ENCODE peak calls at places on chromosomes 6 and 20, in eight cellular contexts. R is HAP-1, H is prostate gland, L is cardiac muscle cell, G is right lobe of liver, A is transverse colon, I is body of pancreas, U is A549. C is an unnamed sample.

GRCh38 chr20:17617212-17617867 is 47.5 kb downstream of the DSTN start:
- DNase-seq in L (peak; percentile 48), I (peak; percentile 57), R (peak; percentile 23), U (peak; percentile 74), H (peak; percentile 73), A (peak; percentile 49), G (peak; percentile 60), C (peak; percentile 64)

GRCh38 chr6:13695217-13695616 is 16.4 kb downstream of the RANBP9 start:
- DNase-seq in G (no peak), L (no peak), R (no peak), A (no peak), H (no peak), I (no peak), U (no peak), C (no peak)

GRCh38 chr6:45377041-45377554 is 636 bp downstream of the SUPT3H start:
- DNase-seq in H (no peak), R (peak; percentile 18), G (peak; percentile 84), I (peak; percentile 5), L (no peak), A (no peak), U (peak; percentile 6), C (no peak)

GRCh38 chr20:53706008-53706481 is 112.4 kb upstream of the ZNF217 start:
- DNase-seq in L (no peak), I (no peak), U (no peak), G (no peak), R (no peak), A (no peak), H (no peak), C (no peak)

GRCh38 chr6:158028876-158029275 is 47.2 kb downstream of the SYNJ2 start:
- DNase-seq in L (no peak), G (no peak), A (no peak), H (no peak), U (no peak), R (no peak), I (no peak), C (peak; percentile 17)

GRCh38 chr6:40256831-40257230 is 322.6 kb upstream of the MOCS1 start:
- DNase-seq in R (no peak), H (no peak), L (no peak), A (no peak), U (no peak), G (no peak), I (no peak), C (no peak)

GRCh38 chr20:11218035-11218680 is 544.4 kb upstream of the JAG1 start:
- DNase-seq in A (no peak), L (no peak), I (no peak), H (no peak), U (no peak), R (no peak), G (no peak), C (no peak)

GRCh38 chr6:127971945-127972391 is 71.1 kb upstream of the THEMIS start:
- DNase-seq in H (no peak), L (peak; percentile 39), R (no peak), U (peak; percentile 1), G (no peak), I (no peak), A (no peak), C (no peak)

GRCh38 chr6:54085526-54085925 is 25.7 kb upstream of the MLIP start:
- DNase-seq in R (peak; percentile 51), G (no peak), L (no peak), U (peak; percentile 10), I (peak; percentile 8), H (no peak), A (no peak), C (no peak)

GRCh38 chr20:24948939-24949679 is at the start of gene CST7:
- DNase-seq in I (peak; percentile 56), R (no peak), G (no peak), U (no peak), A (peak; percentile 63), H (no peak), L (peak; percentile 6), C (no peak)

GRCh38 chr6:167437888-167438484 is 113.1 kb downstream of the TTLL2 start:
- DNase-seq in G (no peak), I (no peak), U (no peak), A (no peak), L (peak; percentile 7), H (no peak), R (no peak), C (no peak)

GRCh38 chr6:34182751-34183531 is 37.1 kb upstream of the GRM4 start:
- DNase-seq in U (no peak), I (peak; percentile 54), H (no peak), L (no peak), A (peak; percentile 36), G (no peak), R (no peak), C (no peak)

GRCh38 chr6:121647905-121648304 is 212.5 kb downstream of the GJA1 start:
- DNase-seq in L (peak; percentile 74), I (no peak), A (no peak), R (no peak), U (no peak), H (no peak), G (no peak), C (no peak)

GRCh38 chr6:1626481-1626880 is 16.8 kb downstream of the FOXC1 start:
- DNase-seq in L (no peak), H (no peak), I (no peak), R (no peak), U (no peak), A (no peak), G (no peak), C (no peak)

GRCh38 chr6:88380083-88380482 is 213.9 kb upstream of the CNR1 start:
- DNase-seq in U (peak; percentile 23), H (no peak), L (peak; percentile 75), I (peak; percentile 44), G (no peak), R (no peak), A (no peak), C (peak; percentile 81)

GRCh38 chr6:108071736-108072276 is 2.7 kb downstream of the OSTM1 start:
- DNase-seq in G (no peak), A (no peak), U (no peak), I (no peak), L (no peak), H (no peak), R (no peak), C (no peak)

GRCh38 chr6:45652393-45652792 is 274.7 kb upstream of the SUPT3H start:
- DNase-seq in L (no peak), H (no peak), R (no peak), U (no peak), G (no peak), I (no peak), A (no peak), C (no peak)

GRCh38 chr6:128365520-128366160 is 154.8 kb downstream of the PTPRK start:
- DNase-seq in R (no peak), A (peak; percentile 25), L (no peak), H (no peak), U (no peak), G (no peak), I (peak; percentile 15), C (no peak)

GRCh38 chr6:129890164-129890563 is 29.0 kb upstream of the TMEM244 start:
- DNase-seq in U (no peak), I (peak; percentile 4), H (no peak), L (no peak), A (no peak), R (no peak), G (no peak), C (no peak)

GRCh38 chr6:119671105-119671504 is 321.5 kb upstream of the MAN1A1 start:
- DNase-seq in R (no peak), A (no peak), H (no peak), U (no peak), L (no peak), G (no peak), I (no peak), C (no peak)

GRCh38 chr6:99121748-99122147 is 174.0 kb upstream of the FBXL4 start:
- DNase-seq in H (peak; percentile 19), L (no peak), A (no peak), U (no peak), R (no peak), I (no peak), G (no peak), C (no peak)

GRCh38 chr6:28789553-28790083 is 134.2 kb downstream of the TRIM27 start:
- DNase-seq in H (no peak), R (peak; percentile 76), A (no peak), U (peak; percentile 78), L (peak; percentile 61), G (no peak), I (no peak), C (no peak)

GRCh38 chr6:170095273-170095976 is 195.5 kb downstream of the DLL1 start:
- DNase-seq in R (no peak), A (no peak), L (no peak), H (no peak), U (no peak), I (peak; percentile 1), G (peak; percentile 49), C (peak; percentile 55)
- H3K9me3 ChIP-seq in R (no peaks in the 10 kb centered on the region), A (no peaks in the 10 kb centered on the region), L (no peaks in the 10 kb centered on the region), H (no peaks in the 10 kb centered on the region), U (no peaks in the 10 kb centered on the region), I (no peaks in the 10 kb centered on the region), G (no peaks in the 10 kb centered on the region), C (no peaks in the 10 kb centered on the region)

DNA sequence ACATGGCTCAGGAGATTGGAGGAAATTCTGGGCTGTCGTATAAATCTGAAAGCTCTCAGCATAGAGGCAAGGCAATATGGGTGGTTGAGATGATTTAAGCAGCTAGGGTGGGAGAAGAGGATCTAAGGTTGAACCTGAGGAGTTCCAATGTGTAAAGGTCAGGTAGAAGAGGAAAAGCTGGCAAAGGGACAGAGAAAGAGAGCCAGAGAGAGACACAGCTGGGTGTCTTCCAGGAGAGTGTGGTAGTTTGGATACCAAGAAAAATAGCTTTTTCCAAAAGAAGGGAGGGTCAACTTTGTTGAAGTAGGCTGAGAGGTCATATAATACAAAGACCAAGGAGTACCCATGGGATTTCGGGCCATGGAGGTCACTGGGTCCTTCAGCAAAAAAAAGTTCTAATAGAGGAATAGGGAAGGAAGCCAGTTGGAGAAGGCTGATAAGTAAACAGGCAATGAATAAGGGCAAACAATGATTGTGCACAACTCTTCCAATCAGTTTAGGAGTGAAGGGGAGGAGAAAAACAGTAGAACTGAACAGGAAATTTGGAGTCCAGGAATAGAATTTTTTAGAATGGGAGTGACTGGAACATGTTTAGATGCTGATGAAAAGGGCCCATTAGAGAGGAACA is 135.1 kb downstream of the QRSL1 start:
- DNase-seq in R (no peak), U (no peak), H (no peak), A (no peak), I (no peak), L (no peak), G (no peak), C (no peak)
- H3K9me3 ChIP-seq in R (no peaks in the 10 kb centered on the region), U (peaks cover 11% of the 10 kb centered on the region), H (no peaks in the 10 kb centered on the region), A (peaks cover 2% of the 10 kb centered on the region), I (no peaks in the 10 kb centered on the region), L (no peaks in the 10 kb centered on the region), G (no peaks in the 10 kb centered on the region), C (no peaks in the 10 kb centered on the region)

DNA sequence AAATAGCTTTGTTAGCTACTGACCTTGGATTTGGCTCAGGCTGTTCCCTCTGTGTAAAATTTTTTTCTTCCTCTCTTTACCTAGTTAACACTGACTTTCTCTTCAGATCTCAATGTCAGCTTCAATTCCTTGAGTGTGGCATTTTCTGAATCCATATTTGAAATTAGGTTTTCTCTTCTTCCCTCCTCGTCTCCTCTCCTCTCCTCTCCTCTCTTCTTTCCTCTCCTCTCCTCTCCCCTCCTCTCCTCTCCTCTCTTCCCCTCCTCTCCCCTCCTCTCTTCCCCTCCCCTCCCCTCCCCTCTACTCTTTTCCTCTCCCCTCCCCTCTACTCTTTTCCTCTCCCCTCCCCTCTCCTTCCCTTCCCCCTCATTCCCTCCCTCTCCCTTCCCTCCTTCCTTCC is 453.3 kb downstream of the BMP2 start:
- DNase-seq in I (no peak), A (no peak), R (no peak), G (no peak), U (no peak), H (no peak), L (no peak), C (no peak)
- H3K9me3 ChIP-seq in I (no peaks in the 10 kb centered on the region), A (no peaks in the 10 kb centered on the region), R (no peaks in the 10 kb centered on the region), G (no peaks in the 10 kb centered on the region), U (peaks cover 8% of the 10 kb centered on the region), H (no peaks in the 10 kb centered on the region), L (no peaks in the 10 kb centered on the region), C (no peaks in the 10 kb centered on the region)

GRCh38 chr20:49281913-49282467 is 4.1 kb upstream of the ZNFX1 start:
- DNase-seq in G (no peak), H (no peak), A (no peak), R (no peak), L (no peak), I (no peak), U (no peak), C (peak; percentile 28)
- H3K9me3 ChIP-seq in G (no peaks in the 10 kb centered on the region), H (no peaks in the 10 kb centered on the region), A (peaks cover 34% of the 10 kb centered on the region), R (peaks cover 17% of the 10 kb centered on the region), L (no peaks in the 10 kb centered on the region), I (no peaks in the 10 kb centered on the region), U (peaks cover 9% of the 10 kb centered on the region), C (peaks cover 23% of the 10 kb centered on the region)

C was measured in tibial artery.